ENCODE peak calls at places on chromosome 3, in five cellular contexts. One of them, this sample, is unnamed.

GRCh38 chr3:195307711-195308110 is 36.8 kb upstream of the XXYLT1 start:
- DNase-seq in H1: no peak
- DNase-seq in K562: no peak
- DNase-seq in HCT116: no peak
- DNase-seq in GM12878: no peak
- DNase-seq in this sample: no peak

GRCh38 chr3:124007186-124007585 is 15.3 kb upstream of the ROPN1 start:
- DNase-seq in GM12878: no peak
- DNase-seq in K562: no peak
- DNase-seq in HCT116: no peak
- DNase-seq in H1: no peak
- DNase-seq in this sample: no peak

GRCh38 chr3:10956991-10957390 is 35.6 kb upstream of the SLC6A1 start:
- DNase-seq in GM12878: no peak
- DNase-seq in K562: no peak
- DNase-seq in HCT116: no peak
- DNase-seq in H1: no peak
- DNase-seq in this sample: no peak

GRCh38 chr3:51734572-51734907 is 27.7 kb downstream of the GRM2 start:
- DNase-seq in H1: no peak
- DNase-seq in K562: no peak
- DNase-seq in HCT116: no peak
- DNase-seq in GM12878: no peak
- DNase-seq in this sample: peak

GRCh38 chr3:114674041-114674440 is 380.2 kb downstream of the TIGIT start:
- DNase-seq in H1: no peak
- DNase-seq in GM12878: no peak
- DNase-seq in K562: no peak
- DNase-seq in HCT116: no peak
- DNase-seq in this sample: no peak

GRCh38 chr3:176490357-176490756 is 706.9 kb downstream of the TBL1XR1 start:
- DNase-seq in HCT116: no peak
- DNase-seq in K562: no peak
- DNase-seq in GM12878: no peak
- DNase-seq in H1: no peak
- DNase-seq in this sample: no peak

GRCh38 chr3:5155241-5155640 is 32.3 kb upstream of the EDEM1 start:
- DNase-seq in K562: no peak
- DNase-seq in H1: no peak
- DNase-seq in HCT116: no peak
- DNase-seq in GM12878: no peak
- DNase-seq in this sample: no peak

GRCh38 chr3:194780706-194781105 is 95.0 kb downstream of the FAM43A start:
- DNase-seq in K562: no peak
- DNase-seq in H1: no peak
- DNase-seq in HCT116: no peak
- DNase-seq in GM12878: no peak
- DNase-seq in this sample: no peak

GRCh38 chr3:122025296-122025695 is 3.2 kb upstream of the ILDR1 start:
- DNase-seq in K562: no peak
- DNase-seq in HCT116: no peak
- DNase-seq in H1: no peak
- DNase-seq in GM12878: peak
- DNase-seq in this sample: no peak

GRCh38 chr3:28328188-28329151 is 20.1 kb upstream of the ZCWPW2 start:
- DNase-seq in HCT116: no peak
- DNase-seq in K562: peak
- DNase-seq in H1: no peak
- DNase-seq in GM12878: no peak
- DNase-seq in this sample: no peak

GRCh38 chr3:55569033-55569518 is 82.0 kb upstream of the WNT5A start:
- DNase-seq in HCT116: no peak
- DNase-seq in GM12878: no peak
- DNase-seq in H1: no peak
- DNase-seq in K562: no peak
- DNase-seq in this sample: no peak

DNA sequence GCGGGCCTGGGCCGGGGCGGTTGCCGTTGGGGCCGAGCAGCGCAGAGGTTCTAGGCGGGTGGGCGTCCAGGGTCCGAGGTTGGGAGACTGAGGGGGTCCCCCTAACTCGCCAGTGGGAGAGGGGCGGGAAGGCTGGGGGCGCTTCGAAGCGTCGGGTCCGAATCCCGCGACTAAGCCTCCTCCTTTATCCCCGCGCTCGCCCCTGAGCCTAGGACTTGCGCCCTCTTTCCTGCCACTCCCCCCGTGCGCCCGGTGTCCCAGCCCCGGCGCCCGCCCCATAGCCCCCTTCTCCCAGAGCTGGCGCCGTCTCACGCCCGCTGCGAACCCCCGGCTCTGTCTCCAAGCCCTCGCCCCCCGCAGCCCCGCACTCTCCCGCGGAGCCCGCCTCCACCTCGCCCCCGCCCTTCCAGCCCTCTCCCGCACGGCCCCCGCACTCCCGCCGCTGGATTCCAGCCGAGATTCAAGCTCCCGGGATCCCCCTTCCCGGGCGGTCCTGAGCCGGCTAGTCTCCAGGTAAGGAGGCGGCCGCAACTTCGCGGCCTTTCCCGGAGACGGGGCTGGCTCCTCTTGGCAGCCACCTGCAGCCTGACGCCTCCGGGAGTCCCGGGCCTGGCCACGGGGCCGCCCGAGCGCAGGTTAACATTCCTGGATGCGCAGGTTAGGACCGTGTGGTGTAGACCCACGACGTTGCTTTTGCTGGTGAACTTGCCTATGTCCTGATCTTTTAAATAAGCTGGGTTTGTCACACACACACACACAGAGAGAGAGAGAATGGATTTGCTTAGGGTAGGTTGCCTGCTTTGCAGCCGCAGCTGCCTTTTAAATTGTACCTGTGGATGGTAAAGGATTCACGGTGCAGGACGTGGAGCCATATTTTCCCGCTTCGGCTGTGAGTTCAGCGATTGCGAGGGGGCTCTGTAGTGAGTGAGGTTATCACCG is 567 bp downstream of the PXYLP1 start:
- DNase-seq in K562: peak
- DNase-seq in HCT116: no peak
- DNase-seq in GM12878: no peak
- DNase-seq in H1: no peak
- DNase-seq in this sample: peak
- TF ChIP-seq YY1 in K562: no peak
- TF ChIP-seq YY1 in HCT116: no peak
- TF ChIP-seq YY1 in GM12878: no peak
- TF ChIP-seq YY1 in H1: peak
- TF ChIP-seq YY1 in this sample: no peak

GRCh38 chr3:6228958-6229683 is 631.8 kb upstream of the GRM7 start:
- DNase-seq in HCT116: no peak
- DNase-seq in GM12878: no peak
- DNase-seq in H1: no peak
- DNase-seq in K562: no peak
- DNase-seq in this sample: no peak
- TF ChIP-seq ZNF274 in HCT116: no peak
- TF ChIP-seq ZNF274 in GM12878: no peak
- TF ChIP-seq ZNF274 in H1: no peak
- TF ChIP-seq ZNF274 in K562: no peak
- TF ChIP-seq ZNF274 in this sample: no peak

GRCh38 chr3:133444071-133444774 is 44.4 kb downstream of the BFSP2 start:
- DNase-seq in HCT116: no peak
- DNase-seq in H1: no peak
- DNase-seq in GM12878: no peak
- DNase-seq in K562: no peak
- DNase-seq in this sample: no peak

GRCh38 chr3:133442518-133442917 is 42.7 kb downstream of the BFSP2 start:
- DNase-seq in K562: no peak
- DNase-seq in H1: no peak
- DNase-seq in HCT116: no peak
- DNase-seq in GM12878: no peak
- DNase-seq in this sample: no peak

GRCh38 chr3:133440652-133441051 is 40.8 kb downstream of the BFSP2 start:
- DNase-seq in H1: no peak
- DNase-seq in GM12878: no peak
- DNase-seq in K562: no peak
- DNase-seq in HCT116: no peak
- DNase-seq in this sample: no peak

GRCh38 chr3:133439563-133439962 is 39.7 kb downstream of the BFSP2 start:
- DNase-seq in K562: no peak
- DNase-seq in H1: no peak
- DNase-seq in GM12878: no peak
- DNase-seq in HCT116: no peak
- DNase-seq in this sample: no peak

DNA sequence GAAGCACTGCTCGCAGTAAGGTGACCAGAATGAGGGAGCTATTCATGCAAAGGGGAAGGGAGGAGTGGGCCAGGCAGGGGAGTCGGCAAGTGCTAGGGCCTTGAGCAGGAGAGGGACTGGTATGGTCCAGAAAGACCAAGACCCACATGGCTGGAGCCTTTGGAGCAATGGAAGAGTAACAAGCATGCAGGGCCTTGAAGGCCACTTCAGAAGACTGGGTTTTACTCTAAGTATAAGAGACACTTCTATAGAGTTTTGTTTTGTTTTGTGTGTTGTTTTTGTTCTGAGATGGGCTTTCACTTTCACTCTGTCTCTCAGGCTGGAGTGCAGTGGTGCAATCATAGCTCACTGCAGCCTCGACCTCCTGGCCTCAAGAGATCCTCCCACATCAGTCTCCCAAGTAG is 42.0 kb downstream of the BFSP2 start:
- DNase-seq in HCT116: no peak
- DNase-seq in H1: no peak
- DNase-seq in GM12878: no peak
- DNase-seq in K562: no peak
- DNase-seq in this sample: no peak
- H3K9ac ChIP-seq in HCT116: no peak
- H3K9ac ChIP-seq in H1: no peak
- H3K9ac ChIP-seq in GM12878: peak
- H3K9ac ChIP-seq in K562: no peak
- H3K9ac ChIP-seq in this sample: no peak

DNA sequence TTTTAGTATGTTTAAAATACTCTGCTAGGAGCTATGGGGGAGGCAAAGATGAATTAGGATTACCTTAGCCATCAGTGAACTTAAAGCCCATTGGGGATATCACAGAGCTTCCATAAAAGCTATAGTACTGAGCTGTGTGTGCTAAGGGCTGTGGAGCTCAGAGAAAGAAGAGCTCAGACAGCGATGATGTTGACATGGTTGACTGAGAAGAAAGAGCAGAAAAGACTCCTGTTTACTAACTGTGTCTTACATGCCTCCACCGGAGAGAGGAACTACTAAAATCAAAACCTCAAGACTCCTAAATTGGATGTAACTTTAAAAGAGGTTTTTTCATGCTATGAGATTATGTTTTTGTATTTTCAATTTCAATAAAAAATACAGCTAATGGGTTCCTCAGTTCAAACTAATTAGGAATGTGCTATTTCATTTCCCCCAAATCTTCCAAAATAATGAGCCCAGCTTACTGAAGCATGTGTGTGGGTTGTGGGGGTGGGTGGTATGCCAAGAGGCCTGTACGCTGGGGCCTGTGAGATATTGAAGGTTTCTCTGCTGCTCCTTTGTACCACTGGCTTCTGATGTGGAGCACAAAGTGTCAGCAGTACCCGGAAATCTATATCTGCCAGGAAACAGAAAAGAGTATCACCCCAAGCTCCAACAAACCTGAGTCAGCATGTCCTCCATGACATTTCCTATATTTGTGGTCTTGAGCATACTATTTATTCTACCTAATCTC is 22.7 kb downstream of the DGKG start:
- DNase-seq in H1: no peak
- DNase-seq in HCT116: no peak
- DNase-seq in K562: no peak
- DNase-seq in GM12878: no peak
- DNase-seq in this sample: no peak
- TF ChIP-seq YY1 in H1: no peak
- TF ChIP-seq YY1 in HCT116: no peak
- TF ChIP-seq YY1 in K562: no peak
- TF ChIP-seq YY1 in GM12878: no peak
- TF ChIP-seq YY1 in this sample: no peak